ENCODE peak calls at places on chromosome X, in six cellular contexts. E is testis, R is body of pancreas, X is keratinocyte, N is adrenal gland, F is upper lobe of right lung. J is an unnamed sample.

GRCh38 chrX:71282514-71283408 is 674 bp upstream of the NONO start:
- DNase-seq in X (no peak), N (no peak), F (no peak), R (no peak), E (peak), J (no peak)

GRCh38 chrX:71618303-71618721 is at the start of gene CXCR3:
- DNase-seq in R (peak), X (no peak), N (peak), F (peak), E (no peak), J (peak)

GRCh38 chrX:3516051-3516541 is 169.6 kb upstream of the MXRA5 start:
- DNase-seq in E (no peak), R (no peak), N (no peak), X (no peak), F (no peak), J (no peak)

GRCh38 chrX:148542481-148543255 is 42.3 kb downstream of the AFF2 start:
- DNase-seq in E (no peak), R (no peak), F (no peak), X (no peak), N (no peak), J (peak)

GRCh38 chrX:109374276-109374960 is 107.5 kb downstream of the GUCY2F start:
- DNase-seq in F (no peak), R (no peak), E (no peak), N (no peak), X (no peak), J (no peak)

GRCh38 chrX:154980330-154981115 is 42.0 kb downstream of the F8 start:
- DNase-seq in N (peak), X (no peak), R (peak), E (peak), F (peak), J (peak)

GRCh38 chrX:9619581-9619980 is 146.1 kb downstream of the GPR143 start:
- DNase-seq in R (no peak), E (no peak), N (no peak), F (no peak), X (no peak), J (no peak)

GRCh38 chrX:103362504-103362903 is 6.2 kb downstream of the TCEAL9 start:
- DNase-seq in F (no peak), E (no peak), X (no peak), R (no peak), N (no peak), J (no peak)

GRCh38 chrX:11968991-11969390 is 169.3 kb upstream of the FRMPD4 start:
- DNase-seq in X (no peak), R (no peak), E (no peak), N (no peak), F (no peak), J (no peak)

GRCh38 chrX:104668550-104668949 is 102.6 kb downstream of the IL1RAPL2 start:
- DNase-seq in E (peak), X (no peak), R (peak), F (no peak), N (no peak), J (no peak)

GRCh38 chrX:123884809-123885408 is 25.1 kb downstream of the XIAP start:
- DNase-seq in R (peak), X (peak), N (peak), E (peak), F (no peak), J (peak)

GRCh38 chrX:45300638-45301037 is 100.0 kb upstream of the DIPK2B start:
- DNase-seq in E (no peak), F (no peak), N (no peak), X (no peak), R (no peak), J (no peak)

GRCh38 chrX:118347131-118347530 is 1.2 kb downstream of the WDR44 start:
- DNase-seq in E (no peak), N (no peak), X (no peak), F (no peak), R (peak), J (no peak)

GRCh38 chrX:112636951-112637541 is 42.7 kb downstream of the LHFPL1 start:
- DNase-seq in N (no peak), R (no peak), E (peak), X (no peak), F (no peak), J (no peak)

GRCh38 chrX:73289039-73289438 is 74.4 kb upstream of the NAP1L2 start:
- DNase-seq in E (no peak), R (no peak), X (no peak), F (no peak), N (no peak), J (no peak)

GRCh38 chrX:28398352-28398751 is 188.9 kb upstream of the IL1RAPL1 start:
- DNase-seq in N (no peak), R (no peak), X (no peak), F (no peak), E (no peak), J (no peak)

GRCh38 chrX:112852850-112853249 is 12.2 kb upstream of the AMOT start:
- DNase-seq in R (no peak), X (no peak), N (no peak), F (no peak), E (no peak), J (no peak)

GRCh38 chrX:81377329-81377728 is 175.4 kb downstream of the SH3BGRL start:
- DNase-seq in R (no peak), N (no peak), E (no peak), F (no peak), X (no peak), J (no peak)

GRCh38 chrX:10636851-10637250 is 16.5 kb upstream of the MID1 start:
- DNase-seq in R (no peak), E (no peak), F (no peak), N (no peak), X (no peak), J (no peak)

GRCh38 chrX:10631416-10632145 is 11.2 kb upstream of the MID1 start:
- DNase-seq in F (no peak), R (no peak), X (no peak), E (no peak), N (no peak), J (no peak)

GRCh38 chrX:10633722-10634121 is 13.3 kb upstream of the MID1 start:
- DNase-seq in R (peak), F (no peak), E (no peak), N (peak), X (peak), J (no peak)

GRCh38 chrX:10634681-10635161 is 14.3 kb upstream of the MID1 start:
- DNase-seq in F (no peak), E (no peak), R (no peak), N (no peak), X (peak), J (no peak)

DNA sequence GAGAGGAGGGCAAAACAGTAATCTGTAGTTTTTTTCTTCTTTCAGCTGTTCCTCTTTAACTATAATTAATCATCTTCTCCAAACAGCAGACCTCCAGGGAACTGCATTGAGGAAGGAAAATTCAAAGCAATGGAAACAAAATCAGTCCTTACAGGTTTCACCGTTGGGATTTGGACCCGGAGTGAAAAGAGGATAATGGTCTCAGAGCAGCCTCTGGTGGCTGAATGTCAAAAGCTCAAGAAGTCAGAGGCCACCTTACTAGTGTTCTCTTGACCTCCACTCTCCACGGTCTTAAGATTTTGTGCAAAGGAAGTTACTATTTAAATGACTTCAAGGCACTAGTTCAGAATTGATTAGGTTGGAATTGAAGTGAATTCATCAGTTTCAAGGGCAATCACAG is 16.0 kb upstream of the MID1 start:
- DNase-seq in F (no peak), N (peak), X (no peak), R (peak), E (peak), J (no peak)
- H3K27ac ChIP-seq in F (no peak), N (no peak), X (peak), R (no peak), E (no peak), J (no peak)

DNA sequence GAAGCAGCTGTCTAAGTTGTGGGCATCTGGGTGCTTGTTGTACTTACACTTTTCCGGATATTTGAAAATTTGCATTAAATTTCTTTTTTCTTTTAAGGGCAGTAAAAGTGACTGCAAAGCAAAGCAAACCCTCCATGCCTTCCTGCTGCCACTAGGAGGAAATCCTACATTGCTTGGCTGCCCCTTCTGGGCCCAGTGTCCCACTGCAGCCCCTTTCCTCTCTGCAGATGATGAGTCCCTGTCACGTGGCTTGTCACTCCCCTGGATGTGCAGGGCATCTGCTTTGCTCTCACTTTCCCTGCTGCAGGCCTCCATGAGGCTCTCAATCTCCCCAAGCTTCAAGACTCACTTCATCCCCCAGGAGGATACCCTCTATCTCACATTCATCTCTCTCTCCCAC is 12.7 kb downstream of the TSR2 start:
- DNase-seq in X (no peak), N (no peak), F (no peak), R (no peak), E (no peak), J (no peak)
- TF ChIP-seq CTCF in X (no peak), N (no peak), F (no peak), R (no peak), E (no peak), J (no peak)

GRCh38 chrX:136246201-136246600 is 5.0 kb downstream of the MAP7D3 start:
- DNase-seq in R (no peak), E (no peak), X (no peak), F (no peak), N (no peak), J (no peak)

GRCh38 chrX:136255543-136255942 is 4.3 kb upstream of the MAP7D3 start:
- DNase-seq in X (no peak), N (no peak), E (peak), F (no peak), R (no peak), J (no peak)

GRCh38 chrX:136251042-136251991 is at the start of gene MAP7D3:
- DNase-seq in F (peak), R (peak), X (no peak), N (peak), E (peak), J (peak)

DNA sequence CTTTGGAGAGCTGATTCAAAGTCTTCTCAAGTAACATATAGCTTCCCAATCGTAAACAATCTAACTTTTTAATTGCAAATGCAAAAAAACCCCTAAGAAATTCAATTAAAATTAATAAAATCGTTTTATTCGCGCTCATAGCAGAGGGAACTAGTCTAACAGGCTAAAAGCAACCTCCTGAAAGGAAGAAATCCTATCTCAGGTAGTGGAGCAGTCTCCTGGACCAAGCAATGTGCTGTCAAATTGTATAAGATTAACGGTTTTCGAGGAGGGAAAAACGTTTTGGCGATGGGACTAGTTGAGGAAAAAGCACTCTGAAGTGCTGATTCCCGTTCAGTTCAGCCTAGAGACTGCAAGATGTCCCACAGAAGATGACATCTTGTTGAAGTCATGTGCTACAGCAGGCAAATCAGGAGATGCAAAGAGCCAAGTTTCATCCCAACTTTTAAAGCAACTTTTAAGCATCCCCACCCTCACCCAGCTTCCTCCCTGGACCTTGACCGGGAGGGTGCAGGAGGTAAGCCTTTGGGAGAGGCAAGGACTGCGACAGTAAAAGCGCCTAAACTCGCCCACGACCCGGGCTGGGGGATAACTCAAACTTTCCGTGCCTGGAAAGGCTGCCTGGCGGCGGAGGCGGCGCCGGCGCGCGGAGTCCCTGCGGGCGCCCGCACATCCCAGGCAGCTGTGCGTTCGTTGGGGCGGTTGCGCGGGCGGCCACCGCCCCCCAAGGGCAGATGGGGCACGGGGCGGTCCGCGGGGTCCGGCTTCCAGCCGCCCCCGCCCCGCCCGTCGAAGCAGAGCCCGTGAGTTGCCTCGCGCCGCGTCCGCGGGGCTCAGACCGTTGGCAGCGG is 784 bp downstream of the MAP7D3 start:
- DNase-seq in R (no peak), X (no peak), E (peak), F (no peak), N (no peak), J (no peak)
- H3K27ac ChIP-seq in R (no peak), X (peak), E (peak), F (peak), N (peak), J (peak)

GRCh38 chrX:63250253-63250868 is 100.8 kb downstream of the SPIN4 start:
- DNase-seq in R (peak), N (peak), E (peak), X (peak), F (no peak), J (no peak)
- TF ChIP-seq CTCF in R (peak), N (peak), E (peak), X (peak), F (peak), J (peak)

GRCh38 chrX:50204364-50204899 is at the start of gene CCNB3:
- DNase-seq in E (peak), R (peak), F (peak), N (peak), X (no peak), J (peak)
- H3K27ac ChIP-seq in E (peak), R (no peak), F (peak), N (peak), X (peak), J (peak)

DNA sequence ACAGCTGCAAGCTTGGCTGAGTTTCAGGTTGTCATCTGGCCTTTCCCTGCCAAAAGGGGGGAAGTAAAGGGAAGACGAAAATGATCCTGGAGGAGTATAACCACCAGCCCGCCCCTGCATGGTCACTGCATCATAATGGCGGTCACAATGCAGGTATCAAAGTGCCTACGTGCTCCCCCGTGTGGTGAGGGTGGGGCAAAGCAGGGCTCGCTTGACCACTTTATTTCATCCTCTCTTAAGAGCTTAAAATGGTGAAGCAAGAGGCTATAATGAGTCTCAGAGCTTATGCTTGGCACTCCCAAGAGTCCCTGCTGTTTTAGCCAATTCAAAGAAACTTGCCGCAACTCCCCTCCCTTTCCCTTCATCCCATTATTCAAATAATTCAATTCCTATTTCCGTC is 105.6 kb downstream of the APOOL start:
- DNase-seq in R (peak), N (peak), X (no peak), E (peak), F (no peak), J (no peak)
- TF ChIP-seq CTCF in R (peak), N (peak), X (peak), E (no peak), F (peak), J (no peak)

DNA sequence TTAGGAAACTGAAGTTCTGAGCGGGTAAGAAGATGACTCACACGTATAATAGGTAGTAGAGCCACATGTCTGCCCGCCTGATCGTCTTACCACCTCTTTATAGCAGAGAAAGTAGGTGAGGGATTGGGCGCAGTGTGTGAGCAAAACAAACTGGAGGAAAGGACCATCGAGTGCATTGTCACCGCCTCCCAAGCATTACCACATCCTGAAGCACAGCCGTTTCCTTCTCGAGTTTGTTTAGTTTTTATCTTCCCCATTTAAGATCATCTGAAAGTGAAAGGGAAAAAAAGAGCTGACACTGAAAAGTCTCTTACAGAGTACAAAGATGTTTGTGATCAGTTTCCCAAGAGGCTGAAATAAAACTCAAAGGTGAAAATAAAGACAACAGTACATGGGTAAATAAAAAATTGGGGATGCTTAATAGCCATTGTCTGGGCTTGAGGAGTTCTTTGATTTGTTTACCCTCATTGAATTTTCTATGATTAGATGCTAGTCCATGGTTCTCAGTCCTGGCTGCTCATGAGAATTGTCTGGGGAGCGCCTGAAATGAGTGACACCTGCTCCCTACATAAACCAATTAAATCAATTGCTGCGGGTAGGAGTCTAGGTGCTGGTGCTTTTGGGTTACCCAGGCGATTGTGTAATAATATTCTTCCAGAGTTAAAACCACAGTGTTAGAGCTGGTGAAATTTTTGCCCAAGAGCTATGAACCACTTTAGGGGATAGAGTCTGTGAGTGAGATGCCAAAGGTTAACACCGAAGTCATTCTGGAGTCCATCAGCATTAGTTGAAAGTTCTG is 15.0 kb downstream of the PDK3 start:
- DNase-seq in X (no peak), R (peak), E (no peak), F (peak), N (no peak), J (peak)
- H3K27ac ChIP-seq in X (no peak), R (no peak), E (peak), F (peak), N (peak), J (peak)